ENCODE peak calls at places on chromosomes 3 and 15, in six cellular contexts. E, B, U, O, T and Y are unnamed samples.

GRCh38 chr3:127446756-127447155 is 143.8 kb downstream of the TPRA1 start:
- DNase-seq in E (peak), B (no peak), U (no peak), O (no peak), T (no peak), Y (no peak)

GRCh38 chr3:123036352-123037014 is 8.9 kb upstream of the SEMA5B start:
- DNase-seq in E (no peak), B (no peak), U (no peak), O (no peak), T (no peak), Y (no peak)

GRCh38 chr3:126498936-126499335 is 18.6 kb downstream of the UROC1 start:
- DNase-seq in E (no peak), B (no peak), U (no peak), O (no peak), T (peak), Y (no peak)

GRCh38 chr3:149717391-149718056 is 34.8 kb downstream of the COMMD2 start:
- DNase-seq in E (no peak), B (no peak), U (no peak), O (no peak), T (peak), Y (no peak)

GRCh38 chr15:48717458-48717857 is 71.9 kb upstream of the FBN1 start:
- DNase-seq in E (no peak), B (no peak), U (no peak), O (no peak), T (no peak), Y (no peak)

GRCh38 chr3:37712918-37713819 is 148.5 kb upstream of the CTDSPL start:
- DNase-seq in E (no peak), B (no peak), U (no peak), O (no peak), T (no peak), Y (no peak)

GRCh38 chr3:66789584-66790237 is 208.4 kb upstream of the KBTBD8 start:
- DNase-seq in E (no peak), B (no peak), U (no peak), O (no peak), T (no peak), Y (no peak)

GRCh38 chr3:178059836-178060235 is 476.4 kb upstream of the KCNMB2 start:
- DNase-seq in E (no peak), B (no peak), U (no peak), O (no peak), T (no peak), Y (no peak)

GRCh38 chr3:177538064-177538742 is 340.9 kb upstream of the TBL1XR1 start:
- DNase-seq in E (peak), B (no peak), U (no peak), O (no peak), T (peak), Y (no peak)

GRCh38 chr3:181872887-181873286 is 161.2 kb downstream of the SOX2 start:
- DNase-seq in E (no peak), B (no peak), U (no peak), O (no peak), T (no peak), Y (no peak)

GRCh38 chr15:65192016-65192415 is 6.9 kb upstream of the CLPX start:
- DNase-seq in E (no peak), B (no peak), U (no peak), O (no peak), T (peak), Y (no peak)

GRCh38 chr3:53689681-53690080 is 156.5 kb downstream of the CHDH start:
- DNase-seq in E (no peak), B (no peak), U (no peak), O (peak), T (no peak), Y (no peak)

GRCh38 chr15:52678036-52678467 is 1.1 kb downstream of the ATOSA start:
- DNase-seq in E (peak), B (peak), U (peak), O (no peak), T (peak), Y (peak)

GRCh38 chr3:43838877-43839276 is 148.1 kb downstream of the ABHD5 start:
- DNase-seq in E (no peak), B (no peak), U (no peak), O (no peak), T (peak), Y (no peak)

GRCh38 chr3:170222647-170223541 is 670 bp downstream of the PRKCI start:
- DNase-seq in E (no peak), B (peak), U (peak), O (no peak), T (peak), Y (peak)

GRCh38 chr15:42133892-42134502 is 22.4 kb downstream of the PLA2G4F start:
- DNase-seq in E (no peak), B (peak), U (peak), O (no peak), T (peak), Y (no peak)

GRCh38 chr3:113038326-113038725 is 47.5 kb downstream of the GTPBP8 start:
- DNase-seq in E (no peak), B (no peak), U (no peak), O (no peak), T (no peak), Y (no peak)

GRCh38 chr3:14925729-14926591 is 21.4 kb upstream of the NR2C2 start:
- DNase-seq in E (no peak), B (no peak), U (no peak), O (no peak), T (peak), Y (no peak)

GRCh38 chr3:195847061-195847950 is 35.6 kb upstream of the MUC4 start:
- DNase-seq in E (no peak), B (no peak), U (no peak), O (no peak), T (no peak), Y (no peak)

GRCh38 chr3:173396191-173397041 is 1.1 kb upstream of the NLGN1 start:
- DNase-seq in E (no peak), B (no peak), U (no peak), O (no peak), T (peak), Y (peak)

GRCh38 chr15:25438601-25439455 is at the start of gene UBE3A:
- DNase-seq in E (peak), B (peak), U (peak), O (peak), T (peak), Y (peak)

GRCh38 chr3:22089284-22089683 is 338.3 kb upstream of the ZNF385D start:
- DNase-seq in E (no peak), B (no peak), U (no peak), O (no peak), T (peak), Y (no peak)

GRCh38 chr15:74873756-74874424 is 725 bp upstream of the SCAMP2 start:
- DNase-seq in E (no peak), B (no peak), U (no peak), O (no peak), T (peak), Y (no peak)

GRCh38 chr3:15262021-15262420 is 56.0 kb downstream of the CAPN7 start:
- DNase-seq in E (no peak), B (no peak), U (no peak), O (no peak), T (no peak), Y (no peak)

GRCh38 chr3:128587391-128587790 is 63.2 kb downstream of the RPN1 start:
- DNase-seq in E (no peak), B (no peak), U (no peak), O (no peak), T (no peak), Y (no peak)

GRCh38 chr3:8856721-8857120 is 87.3 kb upstream of the OXTR start:
- DNase-seq in E (no peak), B (no peak), U (no peak), O (no peak), T (no peak), Y (no peak)

GRCh38 chr15:74378853-74379252 is 11.4 kb upstream of the CYP11A1 start:
- DNase-seq in E (no peak), B (no peak), U (no peak), O (no peak), T (no peak), Y (no peak)

GRCh38 chr15:68817304-68818087 is 3.2 kb downstream of the ANP32A start:
- DNase-seq in E (peak), B (no peak), U (peak), O (peak), T (peak), Y (peak)

GRCh38 chr3:33831053-33831452 is 32.6 kb downstream of the PDCD6IP start:
- DNase-seq in E (no peak), B (no peak), U (no peak), O (no peak), T (no peak), Y (no peak)

GRCh38 chr3:43647331-43648166 is 25.7 kb upstream of the ANO10 start:
- DNase-seq in E (no peak), B (no peak), U (no peak), O (no peak), T (peak), Y (no peak)

GRCh38 chr3:124584552-124585391 is 145.5 kb upstream of the UMPS start:
- DNase-seq in E (peak), B (no peak), U (peak), O (no peak), T (peak), Y (peak)

GRCh38 chr3:72093270-72093669 is 308.3 kb upstream of the PROK2 start:
- DNase-seq in E (no peak), B (no peak), U (no peak), O (no peak), T (no peak), Y (no peak)

GRCh38 chr3:43317461-43318316 is 31.3 kb downstream of the SNRK start:
- DNase-seq in E (no peak), B (no peak), U (no peak), O (no peak), T (peak), Y (no peak)

GRCh38 chr15:59492389-59493377 is 54.7 kb downstream of the FAM81A start:
- DNase-seq in E (peak), B (no peak), U (peak), O (no peak), T (peak), Y (peak)

GRCh38 chr3:48400824-48401433 is 28.9 kb downstream of the FBXW12 start:
- DNase-seq in E (no peak), B (no peak), U (peak), O (no peak), T (peak), Y (peak)

GRCh38 chr3:194401815-194402461 is 2.9 kb upstream of the GP5 start:
- DNase-seq in E (no peak), B (no peak), U (no peak), O (no peak), T (no peak), Y (no peak)

GRCh38 chr15:95018888-95019545 is 787.7 kb downstream of the MCTP2 start:
- DNase-seq in E (no peak), B (peak), U (no peak), O (no peak), T (no peak), Y (no peak)

DNA sequence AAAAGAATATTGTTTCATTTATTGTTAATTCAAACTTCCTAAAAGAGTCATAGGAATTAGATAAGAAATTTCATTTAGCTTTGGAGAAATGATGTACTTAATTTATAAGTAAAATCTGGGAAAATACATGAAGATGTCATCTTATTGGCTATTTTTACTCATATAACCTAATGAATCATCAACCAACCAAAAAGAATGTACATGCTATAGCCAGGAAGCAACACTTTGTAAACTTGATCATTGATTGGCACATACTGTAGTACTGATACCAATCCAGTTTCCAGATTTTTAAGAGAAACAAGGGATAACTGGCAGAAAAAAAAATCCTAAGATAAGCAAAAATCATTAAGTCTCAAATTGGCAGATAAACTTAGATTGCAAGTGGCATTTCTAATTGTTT is 207.9 kb upstream of the CDIN1 start:
- DNase-seq in E (no peak), B (no peak), U (no peak), O (no peak), T (no peak), Y (no peak)
- H3K27ac ChIP-seq in E (no peak), B (peak), U (no peak), O (no peak), T (no peak), Y (no peak)

GRCh38 chr15:73200339-73200738 is 148.1 kb downstream of the NEO1 start:
- DNase-seq in E (no peak), B (no peak), U (no peak), O (no peak), T (no peak), Y (no peak)
- H3K27ac ChIP-seq in E (no peak), B (no peak), U (no peak), O (no peak), T (no peak), Y (no peak)

GRCh38 chr3:117480493-117480892 is 770.9 kb downstream of the TUSC7 start:
- DNase-seq in E (no peak), B (no peak), U (no peak), O (no peak), T (no peak), Y (no peak)
- H3K27ac ChIP-seq in E (no peak), B (no peak), U (no peak), O (no peak), T (no peak), Y (no peak)

DNA sequence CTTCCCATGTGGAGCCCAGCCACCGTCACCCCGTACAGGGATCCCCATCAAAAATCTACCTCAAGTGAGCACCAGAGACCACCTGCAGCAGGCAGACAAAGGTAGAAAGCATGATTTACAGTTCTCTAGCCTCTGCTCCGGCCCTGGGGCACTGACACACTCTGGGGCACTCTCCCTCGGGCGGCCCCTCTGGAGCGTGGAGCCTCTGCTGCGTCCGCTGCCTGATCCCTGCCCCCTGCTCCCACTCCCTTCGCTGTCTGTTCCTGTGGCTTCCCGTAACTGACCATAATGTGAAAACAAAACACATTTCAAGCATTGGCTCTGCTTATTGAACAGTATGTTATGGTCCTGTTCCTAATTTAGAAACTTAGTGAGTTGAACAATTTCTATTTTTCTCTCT is 22.9 kb upstream of the TMEM115 start:
- DNase-seq in E (no peak), B (no peak), U (no peak), O (no peak), T (no peak), Y (no peak)
- H3K27ac ChIP-seq in E (no peak), B (no peak), U (no peak), O (no peak), T (no peak), Y (no peak)

GRCh38 chr15:90593469-90594158 is 63.9 kb downstream of the CRTC3 start:
- DNase-seq in E (no peak), B (no peak), U (no peak), O (no peak), T (no peak), Y (no peak)
- H3K27ac ChIP-seq in E (peak), B (peak), U (peak), O (peak), T (no peak), Y (no peak)

GRCh38 chr3:16400143-16400935 is 113.2 kb downstream of the RFTN1 start:
- DNase-seq in E (no peak), B (no peak), U (no peak), O (no peak), T (no peak), Y (no peak)
- H3K27ac ChIP-seq in E (peak), B (no peak), U (no peak), O (peak), T (no peak), Y (peak)

GRCh38 chr3:110727056-110727455 is 344.6 kb upstream of the NECTIN3 start:
- DNase-seq in E (no peak), B (no peak), U (no peak), O (no peak), T (no peak), Y (no peak)
- H3K27ac ChIP-seq in E (no peak), B (no peak), U (no peak), O (no peak), T (no peak), Y (no peak)

DNA sequence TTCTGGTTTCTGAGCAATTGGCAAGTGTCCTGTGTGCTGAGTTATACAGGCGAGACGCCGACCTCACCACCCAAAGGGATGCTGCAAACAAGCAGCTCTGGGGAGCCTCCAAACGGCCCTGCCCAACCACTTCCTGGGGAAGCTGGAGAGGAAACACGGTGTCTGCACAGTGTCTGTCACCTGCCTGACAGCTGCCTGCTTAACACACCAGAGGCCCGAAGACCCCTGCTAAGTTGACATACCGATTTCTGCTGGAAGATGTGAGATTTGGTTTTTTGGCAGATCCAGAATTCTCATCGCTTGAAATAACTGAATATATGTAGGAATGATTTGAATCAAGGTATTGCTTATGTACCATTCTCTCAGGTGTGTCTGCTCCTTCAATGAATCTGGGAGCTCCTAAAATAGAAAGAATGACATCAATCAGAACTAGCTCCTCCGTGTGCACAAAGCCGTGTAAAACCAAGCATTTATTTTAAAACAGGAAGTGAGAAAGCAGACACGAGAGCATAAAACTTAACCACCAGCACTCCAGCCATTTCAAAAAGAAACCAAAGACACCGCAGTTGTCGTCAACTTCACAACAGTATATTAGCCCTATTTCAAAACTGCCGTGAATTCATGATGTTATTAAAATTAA is 27.2 kb downstream of the LRRC2 start:
- DNase-seq in E (peak), B (no peak), U (peak), O (no peak), T (no peak), Y (peak)
- H3K27ac ChIP-seq in E (peak), B (no peak), U (peak), O (peak), T (no peak), Y (peak)

GRCh38 chr3:129628169-129628522 is 21.7 kb upstream of the PLXND1 start:
- DNase-seq in E (no peak), B (no peak), U (no peak), O (no peak), T (no peak), Y (no peak)
- H3K27ac ChIP-seq in E (peak), B (peak), U (no peak), O (peak), T (no peak), Y (peak)